ENCODE peak calls at places on chromosomes 3 and 15, in five cellular contexts. Z is H9; B is GM19239; C is astrocyte of the spinal cord; T is stimulated activated CD8-positive, alpha-beta memory T cell treated with anti-CD3 and anti-CD28 coated beads, Interleukin-12 subunit alpha, Interleukin-12 subunit beta, amount 100 ng/mL, for 4 hours. U is an unnamed sample.

GRCh38 chr3:150787741-150788370 is 24.9 kb upstream of the SIAH2 start:
- DNase-seq in Z (peak; percentile 85), B (peak; percentile 40), C (peak; percentile 72), T (peak; percentile 51), U (peak; percentile 69)

GRCh38 chr3:48402281-48402732 is 27.6 kb downstream of the PLXNB1 start:
- DNase-seq in Z (no peak), B (no peak), C (peak; percentile 94), T (no peak), U (no peak)

GRCh38 chr3:106827515-106828213 is 549.6 kb upstream of the CCDC54 start:
- DNase-seq in Z (no peak), B (no peak), C (no peak), T (no peak), U (no peak)

GRCh38 chr15:58616171-58616570 is 133.3 kb downstream of the ADAM10 start:
- DNase-seq in Z (no peak), B (no peak), C (no peak), T (no peak), U (no peak)

GRCh38 chr15:78977591-78978347 is 32.9 kb upstream of the CTSH start:
- DNase-seq in Z (no peak), B (no peak), C (no peak), T (no peak), U (no peak)

GRCh38 chr3:126126292-126126691 is 42.4 kb upstream of the SLC41A3 start:
- DNase-seq in Z (peak; percentile 19), B (no peak), C (no peak), T (no peak), U (no peak)

GRCh38 chr3:129176051-129176450 is 7.6 kb downstream of the CNBP start:
- DNase-seq in Z (no peak), B (no peak), C (no peak), T (no peak), U (no peak)

GRCh38 chr3:195001961-195002861 is 268.7 kb downstream of the XXYLT1 start:
- DNase-seq in Z (peak; percentile 84), B (peak; percentile 42), C (peak; percentile 43), T (no peak), U (peak; percentile 5)

U was measured in CD4-positive, alpha-beta T cell.